ENCODE peak calls at places on chromosomes 3 and 15, in ten cellular contexts. One of them, this sample, is unnamed.
A peak's percentile ranks its signal among the peaks of the same experiment; 100 is the strongest.

GRCh38 chr3:48989126-48989795 is 780 bp upstream of the P4HTM start:
- DNase-seq in GM12865: no peak
- DNase-seq in H9: no peak
- DNase-seq in neural progenitor cell: no peak
- DNase-seq in SK-N-SH: no peak
- DNase-seq in heart left ventricle: no peak
- DNase-seq in uterus: peak; percentile 49
- DNase-seq in kidney: no peak
- DNase-seq in brain microvascular endothelial cell: no peak
- DNase-seq in fibroblast of the aortic adventitia: no peak
- DNase-seq in this sample: no peak

GRCh38 chr15:57961919-57962318 is 103.6 kb downstream of the ALDH1A2 start:
- DNase-seq in uterus: no peak
- DNase-seq in kidney: no peak
- DNase-seq in GM12865: no peak
- DNase-seq in fibroblast of the aortic adventitia: no peak
- DNase-seq in SK-N-SH: no peak
- DNase-seq in brain microvascular endothelial cell: no peak
- DNase-seq in neural progenitor cell: no peak
- DNase-seq in H9: no peak
- DNase-seq in heart left ventricle: no peak
- DNase-seq in this sample: no peak

GRCh38 chr3:41000471-41000870 is 198.8 kb upstream of the CTNNB1 start:
- DNase-seq in H9: no peak
- DNase-seq in SK-N-SH: no peak
- DNase-seq in fibroblast of the aortic adventitia: peak; percentile 25
- DNase-seq in heart left ventricle: no peak
- DNase-seq in GM12865: no peak
- DNase-seq in brain microvascular endothelial cell: no peak
- DNase-seq in neural progenitor cell: no peak
- DNase-seq in uterus: no peak
- DNase-seq in kidney: no peak
- DNase-seq in this sample: no peak

GRCh38 chr15:90228960-90229359 is 4.8 kb downstream of the CIB1 start:
- DNase-seq in kidney: no peak
- DNase-seq in uterus: no peak
- DNase-seq in heart left ventricle: no peak
- DNase-seq in H9: no peak
- DNase-seq in SK-N-SH: no peak
- DNase-seq in fibroblast of the aortic adventitia: no peak
- DNase-seq in neural progenitor cell: no peak
- DNase-seq in GM12865: no peak
- DNase-seq in brain microvascular endothelial cell: no peak
- DNase-seq in this sample: no peak

GRCh38 chr3:169440926-169441325 is 222.6 kb downstream of the MECOM start:
- DNase-seq in GM12865: no peak
- DNase-seq in kidney: no peak
- DNase-seq in brain microvascular endothelial cell: no peak
- DNase-seq in uterus: no peak
- DNase-seq in H9: no peak
- DNase-seq in SK-N-SH: no peak
- DNase-seq in fibroblast of the aortic adventitia: no peak
- DNase-seq in neural progenitor cell: no peak
- DNase-seq in heart left ventricle: no peak
- DNase-seq in this sample: no peak

GRCh38 chr3:98240133-98240532 is 23.9 kb upstream of the OR5H6 start:
- DNase-seq in H9: no peak
- DNase-seq in brain microvascular endothelial cell: no peak
- DNase-seq in uterus: no peak
- DNase-seq in neural progenitor cell: no peak
- DNase-seq in fibroblast of the aortic adventitia: no peak
- DNase-seq in kidney: no peak
- DNase-seq in heart left ventricle: no peak
- DNase-seq in SK-N-SH: no peak
- DNase-seq in GM12865: no peak
- DNase-seq in this sample: no peak

GRCh38 chr3:189937302-189938255 is 183.1 kb downstream of the P3H2 start:
- DNase-seq in SK-N-SH: no peak
- DNase-seq in uterus: no peak
- DNase-seq in fibroblast of the aortic adventitia: peak; percentile 98
- DNase-seq in H9: no peak
- DNase-seq in kidney: peak; percentile 78
- DNase-seq in GM12865: no peak
- DNase-seq in brain microvascular endothelial cell: peak; percentile 93
- DNase-seq in heart left ventricle: no peak
- DNase-seq in neural progenitor cell: no peak
- DNase-seq in this sample: no peak

GRCh38 chr15:48617619-48618018 is 27.9 kb downstream of the FBN1 start:
- DNase-seq in fibroblast of the aortic adventitia: peak; percentile 98
- DNase-seq in uterus: peak; percentile 76
- DNase-seq in kidney: no peak
- DNase-seq in GM12865: no peak
- DNase-seq in SK-N-SH: no peak
- DNase-seq in brain microvascular endothelial cell: peak; percentile 69
- DNase-seq in heart left ventricle: peak; percentile 42
- DNase-seq in H9: no peak
- DNase-seq in neural progenitor cell: no peak
- DNase-seq in this sample: no peak

GRCh38 chr3:55434789-55435188 is 52.3 kb downstream of the WNT5A start:
- DNase-seq in SK-N-SH: peak; percentile 14
- DNase-seq in brain microvascular endothelial cell: peak; percentile 12
- DNase-seq in kidney: no peak
- DNase-seq in GM12865: peak; percentile 64
- DNase-seq in neural progenitor cell: peak; percentile 45
- DNase-seq in H9: peak; percentile 43
- DNase-seq in fibroblast of the aortic adventitia: peak; percentile 18
- DNase-seq in uterus: no peak
- DNase-seq in heart left ventricle: no peak
- DNase-seq in this sample: peak; percentile 19

GRCh38 chr3:99410789-99411311 is 227.5 kb upstream of the COL8A1 start:
- DNase-seq in GM12865: peak; percentile 63
- DNase-seq in uterus: no peak
- DNase-seq in kidney: no peak
- DNase-seq in heart left ventricle: no peak
- DNase-seq in H9: no peak
- DNase-seq in fibroblast of the aortic adventitia: peak; percentile 24
- DNase-seq in SK-N-SH: no peak
- DNase-seq in brain microvascular endothelial cell: peak; percentile 91
- DNase-seq in neural progenitor cell: peak; percentile 29
- DNase-seq in this sample: no peak

GRCh38 chr3:16013563-16013962 is 160.9 kb upstream of the GALNT15 start:
- DNase-seq in GM12865: no peak
- DNase-seq in H9: no peak
- DNase-seq in kidney: no peak
- DNase-seq in heart left ventricle: no peak
- DNase-seq in SK-N-SH: no peak
- DNase-seq in fibroblast of the aortic adventitia: peak; percentile 59
- DNase-seq in neural progenitor cell: no peak
- DNase-seq in brain microvascular endothelial cell: peak; percentile 52
- DNase-seq in uterus: no peak
- DNase-seq in this sample: no peak

GRCh38 chr15:29822100-29822684 is at the start of gene TJP1:
- DNase-seq in kidney: peak; percentile 93
- DNase-seq in fibroblast of the aortic adventitia: peak; percentile 62
- DNase-seq in GM12865: no peak
- DNase-seq in uterus: peak; percentile 73
- DNase-seq in heart left ventricle: peak; percentile 85
- DNase-seq in brain microvascular endothelial cell: peak; percentile 60
- DNase-seq in neural progenitor cell: peak; percentile 94
- DNase-seq in H9: peak; percentile 83
- DNase-seq in SK-N-SH: peak; percentile 95
- DNase-seq in this sample: no peak

GRCh38 chr15:73885954-73886700 is 12.8 kb downstream of the TBC1D21 start:
- DNase-seq in fibroblast of the aortic adventitia: no peak
- DNase-seq in SK-N-SH: no peak
- DNase-seq in neural progenitor cell: no peak
- DNase-seq in brain microvascular endothelial cell: no peak
- DNase-seq in kidney: no peak
- DNase-seq in H9: peak; percentile 10
- DNase-seq in GM12865: no peak
- DNase-seq in heart left ventricle: no peak
- DNase-seq in uterus: no peak
- DNase-seq in this sample: no peak

GRCh38 chr15:45572627-45573026 is 14.6 kb upstream of the BLOC1S6 start:
- DNase-seq in GM12865: no peak
- DNase-seq in neural progenitor cell: no peak
- DNase-seq in H9: no peak
- DNase-seq in heart left ventricle: no peak
- DNase-seq in SK-N-SH: no peak
- DNase-seq in uterus: no peak
- DNase-seq in fibroblast of the aortic adventitia: no peak
- DNase-seq in brain microvascular endothelial cell: no peak
- DNase-seq in kidney: no peak
- DNase-seq in this sample: no peak

GRCh38 chr15:45573961-45574629 is 13.1 kb upstream of the BLOC1S6 start:
- DNase-seq in brain microvascular endothelial cell: no peak
- DNase-seq in H9: peak; percentile 91
- DNase-seq in GM12865: peak; percentile 53
- DNase-seq in neural progenitor cell: peak; percentile 81
- DNase-seq in kidney: no peak
- DNase-seq in SK-N-SH: peak; percentile 28
- DNase-seq in fibroblast of the aortic adventitia: peak; percentile 2
- DNase-seq in uterus: no peak
- DNase-seq in heart left ventricle: no peak
- DNase-seq in this sample: no peak
- TF ChIP-seq CTCF in brain microvascular endothelial cell: peak; percentile 63
- TF ChIP-seq CTCF in H9: peak; percentile 82
- TF ChIP-seq CTCF in GM12865: peak; percentile 43
- TF ChIP-seq CTCF in neural progenitor cell: peak; percentile 67
- TF ChIP-seq CTCF in kidney: no peak
- TF ChIP-seq CTCF in SK-N-SH: peak; percentile 21
- TF ChIP-seq CTCF in fibroblast of the aortic adventitia: peak; percentile 37
- TF ChIP-seq CTCF in uterus: no peak
- TF ChIP-seq CTCF in heart left ventricle: no peak
- TF ChIP-seq CTCF in this sample: no peak

GRCh38 chr3:45226206-45226915 is at the start of gene TMEM158:
- DNase-seq in kidney: peak; percentile 93
- DNase-seq in heart left ventricle: peak; percentile 83
- DNase-seq in H9: peak; percentile 81
- DNase-seq in SK-N-SH: peak; percentile 97
- DNase-seq in uterus: peak; percentile 89
- DNase-seq in GM12865: peak; percentile 60
- DNase-seq in neural progenitor cell: peak; percentile 91
- DNase-seq in brain microvascular endothelial cell: peak; percentile 44
- DNase-seq in fibroblast of the aortic adventitia: peak; percentile 57
- DNase-seq in this sample: peak; percentile 93

GRCh38 chr3:45225465-45226205 is 452 bp downstream of the TMEM158 start:
- DNase-seq in heart left ventricle: no peak
- DNase-seq in neural progenitor cell: peak; percentile 74
- DNase-seq in GM12865: peak; percentile 39
- DNase-seq in kidney: peak; percentile 76
- DNase-seq in uterus: no peak
- DNase-seq in fibroblast of the aortic adventitia: peak; percentile 27
- DNase-seq in brain microvascular endothelial cell: no peak
- DNase-seq in SK-N-SH: peak; percentile 73
- DNase-seq in H9: peak; percentile 39
- DNase-seq in this sample: peak; percentile 60

GRCh38 chr3:45227131-45227819 is 1.2 kb upstream of the TMEM158 start:
- DNase-seq in brain microvascular endothelial cell: no peak
- DNase-seq in uterus: peak; percentile 49
- DNase-seq in fibroblast of the aortic adventitia: peak; percentile 72
- DNase-seq in H9: no peak
- DNase-seq in SK-N-SH: no peak
- DNase-seq in heart left ventricle: no peak
- DNase-seq in neural progenitor cell: peak; percentile 55
- DNase-seq in kidney: no peak
- DNase-seq in GM12865: no peak
- DNase-seq in this sample: no peak

GRCh38 chr3:45223889-45224730 is 2.0 kb downstream of the TMEM158 start:
- DNase-seq in neural progenitor cell: no peak
- DNase-seq in SK-N-SH: no peak
- DNase-seq in fibroblast of the aortic adventitia: peak; percentile 66
- DNase-seq in brain microvascular endothelial cell: peak; percentile 30
- DNase-seq in heart left ventricle: no peak
- DNase-seq in kidney: no peak
- DNase-seq in GM12865: no peak
- DNase-seq in H9: no peak
- DNase-seq in uterus: no peak
- DNase-seq in this sample: no peak

DNA sequence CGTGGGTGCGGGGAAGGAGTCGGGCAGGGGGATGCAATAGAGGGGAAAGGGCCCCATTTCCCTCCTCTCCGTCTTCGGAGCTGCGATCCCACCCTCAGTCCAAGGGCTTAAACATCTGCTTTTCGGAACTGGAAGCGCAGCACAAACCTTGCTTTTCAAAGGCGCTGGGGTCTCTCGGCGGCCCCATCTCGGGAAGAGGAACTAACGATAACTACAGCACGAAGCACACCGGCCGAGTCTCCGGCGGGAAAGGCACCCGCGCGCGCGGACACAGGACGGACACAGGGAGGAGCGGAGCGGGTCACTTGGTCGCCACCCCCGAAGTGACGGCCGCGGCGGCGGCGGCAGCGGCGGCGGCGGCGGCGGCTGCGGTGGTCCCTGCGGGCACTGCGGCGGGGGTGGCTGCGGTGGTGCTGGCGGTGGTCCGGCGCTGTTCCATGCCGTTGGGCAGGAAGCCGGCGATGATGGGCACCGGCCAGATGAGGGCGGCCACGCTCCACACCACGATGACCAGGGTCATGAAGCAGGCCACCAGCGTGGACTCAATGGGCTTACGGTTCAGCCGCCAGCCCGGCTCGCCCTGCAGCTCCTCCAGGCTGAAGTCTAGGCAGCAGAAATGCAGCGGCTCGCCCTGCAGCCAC is 1.1 kb downstream of the TMEM158 start:
- DNase-seq in fibroblast of the aortic adventitia: peak; percentile 66
- DNase-seq in heart left ventricle: peak; percentile 73
- DNase-seq in neural progenitor cell: peak; percentile 95
- DNase-seq in uterus: peak; percentile 78
- DNase-seq in kidney: peak; percentile 92
- DNase-seq in GM12865: peak; percentile 50
- DNase-seq in H9: peak; percentile 82
- DNase-seq in brain microvascular endothelial cell: peak; percentile 53
- DNase-seq in SK-N-SH: peak; percentile 95
- DNase-seq in this sample: peak; percentile 57
- TF ChIP-seq CTCF in fibroblast of the aortic adventitia: peak; percentile 50
- TF ChIP-seq CTCF in heart left ventricle: peak; percentile 56
- TF ChIP-seq CTCF in neural progenitor cell: peak; percentile 67
- TF ChIP-seq CTCF in uterus: peak; percentile 73
- TF ChIP-seq CTCF in kidney: peak; percentile 69
- TF ChIP-seq CTCF in GM12865: peak; percentile 28
- TF ChIP-seq CTCF in H9: peak; percentile 70
- TF ChIP-seq CTCF in brain microvascular endothelial cell: peak; percentile 65
- TF ChIP-seq CTCF in SK-N-SH: peak; percentile 59
- TF ChIP-seq CTCF in this sample: peak; percentile 55

GRCh38 chr15:69951511-69952209 is 146.1 kb downstream of the TLE3 start:
- DNase-seq in H9: no peak
- DNase-seq in heart left ventricle: no peak
- DNase-seq in GM12865: no peak
- DNase-seq in SK-N-SH: no peak
- DNase-seq in uterus: no peak
- DNase-seq in neural progenitor cell: no peak
- DNase-seq in fibroblast of the aortic adventitia: peak; percentile 1
- DNase-seq in brain microvascular endothelial cell: no peak
- DNase-seq in kidney: no peak
- DNase-seq in this sample: no peak
- TF ChIP-seq CTCF in H9: no peak
- TF ChIP-seq CTCF in heart left ventricle: no peak
- TF ChIP-seq CTCF in GM12865: no peak
- TF ChIP-seq CTCF in SK-N-SH: no peak
- TF ChIP-seq CTCF in uterus: no peak
- TF ChIP-seq CTCF in neural progenitor cell: no peak
- TF ChIP-seq CTCF in fibroblast of the aortic adventitia: no peak
- TF ChIP-seq CTCF in brain microvascular endothelial cell: no peak
- TF ChIP-seq CTCF in kidney: no peak
- TF ChIP-seq CTCF in this sample: no peak

GRCh38 chr3:33668618-33669017 is 49.4 kb downstream of the CLASP2 start:
- DNase-seq in heart left ventricle: no peak
- DNase-seq in fibroblast of the aortic adventitia: no peak
- DNase-seq in SK-N-SH: no peak
- DNase-seq in brain microvascular endothelial cell: no peak
- DNase-seq in GM12865: no peak
- DNase-seq in H9: no peak
- DNase-seq in neural progenitor cell: peak; percentile 25
- DNase-seq in kidney: no peak
- DNase-seq in uterus: no peak
- DNase-seq in this sample: no peak
- TF ChIP-seq CTCF in heart left ventricle: no peak
- TF ChIP-seq CTCF in fibroblast of the aortic adventitia: no peak
- TF ChIP-seq CTCF in SK-N-SH: no peak
- TF ChIP-seq CTCF in brain microvascular endothelial cell: no peak
- TF ChIP-seq CTCF in GM12865: no peak
- TF ChIP-seq CTCF in H9: no peak
- TF ChIP-seq CTCF in neural progenitor cell: no peak
- TF ChIP-seq CTCF in kidney: no peak
- TF ChIP-seq CTCF in uterus: no peak
- TF ChIP-seq CTCF in this sample: no peak